ENCODE peak calls at places on chromosomes 11 and 22, in six cellular contexts. One of them, this sample, is unnamed.
A peak's percentile ranks its signal among the peaks of the same experiment; 100 is the strongest.

GRCh38 chr22:42553475-42554361 is at the start of gene SERHL2:
- DNase-seq in IMR-90: peak; percentile 55
- DNase-seq in neuronal stem cell: peak; percentile 78
- DNase-seq in mesenchymal stem cell: peak; percentile 79
- DNase-seq in H9: peak; percentile 98
- DNase-seq in H1: peak; percentile 31
- DNase-seq in this sample: peak; percentile 77

GRCh38 chr11:114379394-114380069 is 20.8 kb downstream of the C11orf71 start:
- DNase-seq in mesenchymal stem cell: no peak
- DNase-seq in IMR-90: no peak
- DNase-seq in neuronal stem cell: no peak
- DNase-seq in H1: no peak
- DNase-seq in H9: no peak
- DNase-seq in this sample: no peak

GRCh38 chr11:72759468-72759867 is 7.3 kb upstream of the ARAP1 start:
- DNase-seq in mesenchymal stem cell: no peak
- DNase-seq in IMR-90: no peak
- DNase-seq in H1: no peak
- DNase-seq in neuronal stem cell: no peak
- DNase-seq in H9: no peak
- DNase-seq in this sample: no peak

GRCh38 chr11:66330931-66331330 is 5.3 kb downstream of the RIN1 start:
- DNase-seq in mesenchymal stem cell: no peak
- DNase-seq in IMR-90: no peak
- DNase-seq in H9: no peak
- DNase-seq in neuronal stem cell: no peak
- DNase-seq in H1: no peak
- DNase-seq in this sample: no peak

GRCh38 chr11:113378692-113379091 is 8.9 kb upstream of the ANKK1 start:
- DNase-seq in neuronal stem cell: no peak
- DNase-seq in H9: no peak
- DNase-seq in mesenchymal stem cell: no peak
- DNase-seq in IMR-90: no peak
- DNase-seq in H1: no peak
- DNase-seq in this sample: no peak

GRCh38 chr11:69657911-69658605 is 17.1 kb downstream of the LTO1 start:
- DNase-seq in H1: no peak
- DNase-seq in IMR-90: peak; percentile 33
- DNase-seq in mesenchymal stem cell: peak; percentile 48
- DNase-seq in H9: peak; percentile 88
- DNase-seq in neuronal stem cell: peak; percentile 90
- DNase-seq in this sample: no peak

GRCh38 chr22:21041937-21042336 is 3.8 kb upstream of the LRRC74B start:
- DNase-seq in H9: no peak
- DNase-seq in H1: no peak
- DNase-seq in mesenchymal stem cell: peak; percentile 17
- DNase-seq in neuronal stem cell: no peak
- DNase-seq in IMR-90: peak; percentile 76
- DNase-seq in this sample: no peak

GRCh38 chr11:47603295-47603694 is 9.1 kb upstream of the C1QTNF4 start:
- DNase-seq in IMR-90: peak; percentile 37
- DNase-seq in H1: no peak
- DNase-seq in mesenchymal stem cell: no peak
- DNase-seq in H9: no peak
- DNase-seq in neuronal stem cell: no peak
- DNase-seq in this sample: no peak

GRCh38 chr11:129324533-129325175 is 51.0 kb upstream of the BARX2 start:
- DNase-seq in H1: no peak
- DNase-seq in IMR-90: no peak
- DNase-seq in neuronal stem cell: no peak
- DNase-seq in mesenchymal stem cell: peak; percentile 30
- DNase-seq in H9: no peak
- DNase-seq in this sample: peak; percentile 62

GRCh38 chr22:41589260-41589600 is 410 bp downstream of the PMM1 start:
- DNase-seq in IMR-90: no peak
- DNase-seq in mesenchymal stem cell: peak; percentile 54
- DNase-seq in H1: peak; percentile 17
- DNase-seq in H9: no peak
- DNase-seq in neuronal stem cell: peak; percentile 14
- DNase-seq in this sample: no peak

GRCh38 chr11:114229062-114229450 is 67.1 kb upstream of the NNMT start:
- DNase-seq in neuronal stem cell: no peak
- DNase-seq in IMR-90: no peak
- DNase-seq in H1: no peak
- DNase-seq in H9: no peak
- DNase-seq in mesenchymal stem cell: no peak
- DNase-seq in this sample: no peak

GRCh38 chr22:22943521-22944267 is 56.1 kb downstream of the IGLL5 start:
- DNase-seq in mesenchymal stem cell: no peak
- DNase-seq in H1: no peak
- DNase-seq in H9: peak; percentile 33
- DNase-seq in IMR-90: no peak
- DNase-seq in neuronal stem cell: no peak
- DNase-seq in this sample: no peak

GRCh38 chr11:93537767-93538261 is 5.4 kb downstream of the SMCO4 start:
- DNase-seq in IMR-90: peak; percentile 47
- DNase-seq in H1: no peak
- DNase-seq in H9: no peak
- DNase-seq in neuronal stem cell: no peak
- DNase-seq in mesenchymal stem cell: peak; percentile 40
- DNase-seq in this sample: peak; percentile 65

GRCh38 chr22:37428649-37429586 is 1.6 kb upstream of the ELFN2 start:
- DNase-seq in H9: peak; percentile 80
- DNase-seq in neuronal stem cell: peak; percentile 83
- DNase-seq in H1: peak; percentile 56
- DNase-seq in mesenchymal stem cell: peak; percentile 76
- DNase-seq in IMR-90: peak; percentile 43
- DNase-seq in this sample: peak; percentile 50

GRCh38 chr11:111378773-111379499 is at the start of gene POU2AF1:
- DNase-seq in mesenchymal stem cell: no peak
- DNase-seq in IMR-90: peak; percentile 43
- DNase-seq in H9: peak; percentile 47
- DNase-seq in H1: no peak
- DNase-seq in neuronal stem cell: no peak
- DNase-seq in this sample: peak; percentile 13

GRCh38 chr22:36701941-36702640 is 1.5 kb downstream of the CACNG2 start:
- DNase-seq in IMR-90: no peak
- DNase-seq in H9: no peak
- DNase-seq in mesenchymal stem cell: no peak
- DNase-seq in neuronal stem cell: no peak
- DNase-seq in H1: no peak
- DNase-seq in this sample: no peak

GRCh38 chr22:48758021-48758561 is 1069.6 kb downstream of the BRD1 start:
- DNase-seq in H1: no peak
- DNase-seq in neuronal stem cell: no peak
- DNase-seq in mesenchymal stem cell: no peak
- DNase-seq in IMR-90: no peak
- DNase-seq in H9: peak; percentile 20
- DNase-seq in this sample: no peak

GRCh38 chr11:67572747-67573419 is 10.7 kb upstream of the GSTP1 start:
- DNase-seq in IMR-90: peak; percentile 48
- DNase-seq in neuronal stem cell: no peak
- DNase-seq in H1: no peak
- DNase-seq in mesenchymal stem cell: peak; percentile 66
- DNase-seq in H9: peak; percentile 77
- DNase-seq in this sample: peak; percentile 76

GRCh38 chr11:60310407-60310998 is 16.6 kb upstream of the MS4A6E start:
- DNase-seq in H1: no peak
- DNase-seq in H9: no peak
- DNase-seq in mesenchymal stem cell: no peak
- DNase-seq in neuronal stem cell: no peak
- DNase-seq in IMR-90: no peak
- DNase-seq in this sample: peak; percentile 31

GRCh38 chr22:18000441-18001039 is 23.8 kb downstream of the MICAL3 start:
- DNase-seq in neuronal stem cell: peak; percentile 43
- DNase-seq in IMR-90: no peak
- DNase-seq in H9: no peak
- DNase-seq in mesenchymal stem cell: peak; percentile 65
- DNase-seq in H1: no peak
- DNase-seq in this sample: no peak

GRCh38 chr11:72577271-72577681 is 96.9 kb downstream of the PDE2A start:
- DNase-seq in IMR-90: no peak
- DNase-seq in mesenchymal stem cell: no peak
- DNase-seq in H1: no peak
- DNase-seq in neuronal stem cell: no peak
- DNase-seq in H9: no peak
- DNase-seq in this sample: no peak

GRCh38 chr11:112366777-112367176 is 106.1 kb upstream of the PLET1 start:
- DNase-seq in IMR-90: peak; percentile 80
- DNase-seq in H9: no peak
- DNase-seq in mesenchymal stem cell: peak; percentile 87
- DNase-seq in neuronal stem cell: no peak
- DNase-seq in H1: no peak
- DNase-seq in this sample: no peak

GRCh38 chr22:32541481-32541880 is 66.9 kb downstream of the FBXO7 start:
- DNase-seq in IMR-90: no peak
- DNase-seq in H1: no peak
- DNase-seq in mesenchymal stem cell: no peak
- DNase-seq in H9: no peak
- DNase-seq in neuronal stem cell: no peak
- DNase-seq in this sample: no peak

GRCh38 chr11:93849751-93850584 is 450 bp downstream of the VSTM5 start:
- DNase-seq in IMR-90: no peak
- DNase-seq in H9: peak; percentile 52
- DNase-seq in neuronal stem cell: peak; percentile 5
- DNase-seq in H1: no peak
- DNase-seq in mesenchymal stem cell: peak; percentile 7
- DNase-seq in this sample: peak; percentile 36

GRCh38 chr11:122202161-122202950 is 86.3 kb upstream of the BLID start:
- DNase-seq in H1: no peak
- DNase-seq in H9: peak; percentile 37
- DNase-seq in IMR-90: peak; percentile 83
- DNase-seq in neuronal stem cell: no peak
- DNase-seq in mesenchymal stem cell: peak; percentile 63
- DNase-seq in this sample: no peak

GRCh38 chr11:120612363-120613263 is 101.1 kb downstream of the GRIK4 start:
- DNase-seq in mesenchymal stem cell: peak; percentile 76
- DNase-seq in neuronal stem cell: no peak
- DNase-seq in H1: no peak
- DNase-seq in IMR-90: peak; percentile 67
- DNase-seq in H9: no peak
- DNase-seq in this sample: peak; percentile 1

GRCh38 chr11:12986194-12986898 is 22.8 kb upstream of the RASSF10 start:
- DNase-seq in mesenchymal stem cell: no peak
- DNase-seq in H9: no peak
- DNase-seq in H1: no peak
- DNase-seq in neuronal stem cell: no peak
- DNase-seq in IMR-90: no peak
- DNase-seq in this sample: no peak

GRCh38 chr11:12981879-12982531 is 27.1 kb upstream of the RASSF10 start:
- DNase-seq in H1: no peak
- DNase-seq in neuronal stem cell: no peak
- DNase-seq in mesenchymal stem cell: no peak
- DNase-seq in IMR-90: peak; percentile 4
- DNase-seq in H9: no peak
- DNase-seq in this sample: no peak

GRCh38 chr11:12979928-12980689 is 29.0 kb upstream of the RASSF10 start:
- DNase-seq in mesenchymal stem cell: no peak
- DNase-seq in neuronal stem cell: no peak
- DNase-seq in H1: no peak
- DNase-seq in H9: no peak
- DNase-seq in IMR-90: no peak
- DNase-seq in this sample: no peak

DNA sequence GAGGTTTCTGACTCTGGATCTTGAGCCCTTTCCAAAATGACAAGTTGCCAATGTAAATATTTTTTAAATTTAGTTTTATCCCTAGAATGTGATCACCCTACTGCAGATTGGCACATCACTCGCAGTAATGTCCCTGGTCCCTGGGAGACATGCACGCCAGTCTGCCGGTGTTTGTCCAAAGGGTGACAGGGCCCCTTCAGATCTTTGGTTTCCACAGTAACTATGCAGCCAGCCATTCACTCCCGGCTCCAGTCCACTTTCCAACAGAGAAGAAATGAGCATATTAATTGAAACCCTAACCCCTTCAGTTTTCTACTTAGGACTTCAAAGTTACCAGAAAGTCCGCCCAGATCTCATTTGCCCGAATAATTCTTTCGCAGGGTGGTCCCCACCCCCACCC is 25.8 kb upstream of the RASSF10 start:
- DNase-seq in mesenchymal stem cell: no peak
- DNase-seq in IMR-90: no peak
- DNase-seq in H9: no peak
- DNase-seq in H1: no peak
- DNase-seq in neuronal stem cell: no peak
- DNase-seq in this sample: no peak
- H4K91ac ChIP-seq in mesenchymal stem cell: no peak overlapping the region
- H4K91ac ChIP-seq in IMR-90: no peak overlapping the region
- H4K91ac ChIP-seq in H9: no peak overlapping the region
- H4K91ac ChIP-seq in H1: no peak overlapping the region
- H4K91ac ChIP-seq in neuronal stem cell: no peak overlapping the region
- H4K91ac ChIP-seq in this sample: no peak overlapping the region

GRCh38 chr11:63922673-63923192 is 5.8 kb upstream of the RCOR2 start:
- DNase-seq in H1: no peak
- DNase-seq in mesenchymal stem cell: no peak
- DNase-seq in neuronal stem cell: no peak
- DNase-seq in H9: no peak
- DNase-seq in IMR-90: no peak
- DNase-seq in this sample: no peak
- H4K91ac ChIP-seq in H1: no peak overlapping the region
- H4K91ac ChIP-seq in mesenchymal stem cell: no peak overlapping the region
- H4K91ac ChIP-seq in neuronal stem cell: no peak overlapping the region
- H4K91ac ChIP-seq in H9: no peak overlapping the region
- H4K91ac ChIP-seq in IMR-90: no peak overlapping the region
- H4K91ac ChIP-seq in this sample: no peak overlapping the region

DNA sequence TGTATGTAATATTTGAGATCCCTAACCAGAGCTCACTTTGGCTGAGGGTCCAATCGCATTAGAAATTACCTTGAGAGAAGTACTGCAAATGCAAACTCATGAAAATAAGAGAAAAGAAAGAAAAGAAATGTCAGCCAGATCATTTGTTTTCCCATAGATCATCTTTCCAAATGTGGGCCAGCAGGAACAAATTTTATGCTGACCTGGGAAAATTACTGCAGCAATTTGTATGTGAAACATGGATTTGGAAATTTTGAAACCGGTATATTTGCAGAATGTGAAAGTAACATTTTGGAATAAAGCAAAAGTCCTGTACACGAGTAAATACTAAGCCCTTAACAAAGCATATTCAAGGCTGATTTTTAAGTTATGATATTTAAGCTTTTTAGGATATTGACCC is 1058.9 kb upstream of the CCDC90B start:
- DNase-seq in H1: no peak
- DNase-seq in neuronal stem cell: no peak
- DNase-seq in H9: no peak
- DNase-seq in mesenchymal stem cell: no peak
- DNase-seq in IMR-90: no peak
- DNase-seq in this sample: no peak
- H4K91ac ChIP-seq in H1: no peak overlapping the region
- H4K91ac ChIP-seq in neuronal stem cell: no peak overlapping the region
- H4K91ac ChIP-seq in H9: no peak overlapping the region
- H4K91ac ChIP-seq in mesenchymal stem cell: no peak overlapping the region
- H4K91ac ChIP-seq in IMR-90: no peak overlapping the region
- H4K91ac ChIP-seq in this sample: no peak overlapping the region

DNA sequence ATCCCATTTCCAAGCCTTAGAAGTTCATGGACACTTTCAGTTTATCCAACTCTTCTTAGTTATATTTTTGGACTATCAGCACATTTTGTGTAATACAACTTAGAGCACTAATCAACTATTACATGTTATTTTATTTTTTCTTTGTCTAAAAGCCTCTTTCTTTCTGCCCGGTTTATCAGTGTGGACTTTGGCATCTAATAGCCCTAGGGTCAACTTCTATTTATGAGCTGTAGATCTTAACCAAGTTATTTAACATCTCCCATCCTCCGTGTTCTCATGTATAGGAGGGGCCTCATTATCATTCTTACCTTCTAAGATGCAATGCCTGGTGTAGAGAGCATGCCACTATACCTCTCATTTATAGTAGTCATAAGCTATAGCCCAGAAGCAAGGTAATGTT is 4.4 kb downstream of the CARD16 start:
- DNase-seq in neuronal stem cell: no peak
- DNase-seq in H1: no peak
- DNase-seq in H9: no peak
- DNase-seq in mesenchymal stem cell: no peak
- DNase-seq in IMR-90: no peak
- DNase-seq in this sample: no peak
- H4K91ac ChIP-seq in neuronal stem cell: no peak overlapping the region
- H4K91ac ChIP-seq in H1: no peak overlapping the region
- H4K91ac ChIP-seq in H9: no peak overlapping the region
- H4K91ac ChIP-seq in mesenchymal stem cell: no peak overlapping the region
- H4K91ac ChIP-seq in IMR-90: no peak overlapping the region
- H4K91ac ChIP-seq in this sample: no peak overlapping the region

This sample was measured in trophoblast cell.